ENCODE peak calls at places on chromosomes 5 and 9, in eight cellular contexts. B, P, W, L, H, E, O and I are unnamed samples.

GRCh38 chr9:78906356-78906755 is 609.4 kb downstream of the PSAT1 start:
- DNase-seq in B (no peak), P (no peak), W (no peak), L (no peak), H (no peak), E (no peak), O (no peak), I (no peak)

GRCh38 chr9:134642385-134643181 is 980 bp downstream of the COL5A1 start:
- DNase-seq in B (peak), P (peak), W (peak), L (peak), H (no peak), E (peak), O (peak), I (no peak)

GRCh38 chr5:33843579-33843978 is 48.2 kb downstream of the ADAMTS12 start:
- DNase-seq in B (no peak), P (no peak), W (no peak), L (no peak), H (no peak), E (no peak), O (no peak), I (no peak)

GRCh38 chr5:179314606-179315355 is 30.5 kb downstream of the ADAMTS2 start:
- DNase-seq in B (no peak), P (no peak), W (no peak), L (no peak), H (peak), E (no peak), O (peak), I (no peak)

GRCh38 chr5:145776886-145777285 is 58.3 kb downstream of the PRELID2 start:
- DNase-seq in B (no peak), P (no peak), W (no peak), L (no peak), H (no peak), E (no peak), O (no peak), I (no peak)

GRCh38 chr5:162806195-162806594 is 631.2 kb upstream of the CCNG1 start:
- DNase-seq in B (no peak), P (no peak), W (no peak), L (no peak), H (no peak), E (no peak), O (no peak), I (no peak)

GRCh38 chr5:141338538-141339306 is at the start of gene PCDHGA2:
- DNase-seq in B (no peak), P (no peak), W (no peak), L (no peak), H (no peak), E (peak), O (no peak), I (peak)

GRCh38 chr9:109408759-109409462 is 88.1 kb upstream of the EPB41L4B start:
- DNase-seq in B (no peak), P (no peak), W (no peak), L (no peak), H (no peak), E (no peak), O (no peak), I (no peak)

GRCh38 chr5:40437452-40437861 is 242.3 kb upstream of the PTGER4 start:
- DNase-seq in B (no peak), P (peak), W (no peak), L (peak), H (no peak), E (peak), O (no peak), I (no peak)

GRCh38 chr5:154937186-154937717 is 759 bp downstream of the GEMIN5 start:
- DNase-seq in B (no peak), P (no peak), W (no peak), L (no peak), H (no peak), E (no peak), O (no peak), I (peak)

GRCh38 chr5:115296130-115296997 is at the start of gene CCDC112:
- DNase-seq in B (peak), P (peak), W (peak), L (peak), H (peak), E (peak), O (peak), I (peak)
- TF ChIP-seq POLR2A in B (peak), P (peak), W (no peak), L (peak), H (peak), E (peak), O (no peak), I (peak)

DNA sequence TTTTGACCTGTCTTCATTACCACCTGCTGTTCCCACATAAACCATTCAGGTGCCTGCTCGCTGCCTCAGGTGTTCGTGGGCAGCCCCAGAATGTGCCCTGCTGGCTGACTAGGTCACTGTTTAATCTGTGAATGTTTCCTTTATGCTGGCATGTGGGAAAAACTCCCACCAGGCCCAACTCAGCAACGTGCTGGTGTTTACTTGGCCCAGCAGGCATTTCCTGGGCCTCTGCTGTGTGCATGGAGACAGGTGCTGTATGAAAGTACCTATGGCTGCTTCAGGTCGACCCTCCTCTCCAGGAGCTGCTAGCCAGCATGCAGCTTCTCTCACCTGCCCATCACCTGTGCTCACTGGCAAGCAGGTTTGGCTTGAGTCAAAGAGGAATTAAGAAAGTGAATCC is 65.8 kb downstream of the RAD23B start:
- DNase-seq in B (no peak), P (no peak), W (no peak), L (no peak), H (no peak), E (no peak), O (no peak), I (no peak)
- TF ChIP-seq POLR2A in B (no peak), P (no peak), W (no peak), L (no peak), H (no peak), E (no peak), O (no peak), I (no peak)

GRCh38 chr5:180494060-180494509 is at the start of gene CNOT6:
- DNase-seq in B (peak), P (peak), W (peak), L (peak), H (peak), E (peak), O (peak), I (peak)
- TF ChIP-seq POLR2A in B (no peak), P (peak), W (no peak), L (no peak), H (no peak), E (peak), O (no peak), I (peak)

DNA sequence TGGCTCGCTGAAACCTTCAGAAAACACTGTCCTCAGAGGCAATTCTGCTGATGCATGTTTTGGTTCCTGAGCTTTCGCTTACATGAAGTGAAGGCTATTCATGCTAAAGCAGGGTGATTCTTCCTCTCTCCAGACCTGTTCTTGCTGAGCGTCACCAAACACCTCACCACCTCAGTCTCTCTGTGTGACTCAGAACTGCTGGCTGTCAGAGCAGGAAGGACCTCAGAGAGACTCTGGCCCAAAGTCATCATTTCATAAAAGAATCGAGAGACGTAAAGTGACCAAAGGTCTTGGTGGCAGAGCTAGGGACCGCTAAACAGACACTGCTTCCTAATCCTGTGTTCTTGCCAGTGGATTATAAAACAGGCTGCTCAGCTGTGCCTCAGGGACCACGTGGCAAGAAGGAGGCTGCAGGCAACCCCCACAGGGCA is 73.8 kb downstream of the LHFPL2 start:
- DNase-seq in B (peak), P (no peak), W (no peak), L (no peak), H (no peak), E (no peak), O (no peak), I (no peak)
- TF ChIP-seq POLR2A in B (no peak), P (no peak), W (no peak), L (no peak), H (no peak), E (no peak), O (no peak), I (no peak)

GRCh38 chr5:177356756-177357458 is 817 bp upstream of the RGS14 start:
- DNase-seq in B (no peak), P (no peak), W (no peak), L (no peak), H (no peak), E (no peak), O (no peak), I (no peak)

GRCh38 chr5:177355868-177356168 is 1.9 kb upstream of the RGS14 start:
- DNase-seq in B (no peak), P (no peak), W (no peak), L (no peak), H (no peak), E (no peak), O (no peak), I (no peak)

GRCh38 chr5:177359451-177359851 is 1.7 kb downstream of the RGS14 start:
- DNase-seq in B (no peak), P (no peak), W (no peak), L (no peak), H (no peak), E (no peak), O (no peak), I (no peak)

GRCh38 chr5:177358333-177358939 is 712 bp downstream of the RGS14 start:
- DNase-seq in B (no peak), P (no peak), W (no peak), L (no peak), H (no peak), E (no peak), O (no peak), I (no peak)

DNA sequence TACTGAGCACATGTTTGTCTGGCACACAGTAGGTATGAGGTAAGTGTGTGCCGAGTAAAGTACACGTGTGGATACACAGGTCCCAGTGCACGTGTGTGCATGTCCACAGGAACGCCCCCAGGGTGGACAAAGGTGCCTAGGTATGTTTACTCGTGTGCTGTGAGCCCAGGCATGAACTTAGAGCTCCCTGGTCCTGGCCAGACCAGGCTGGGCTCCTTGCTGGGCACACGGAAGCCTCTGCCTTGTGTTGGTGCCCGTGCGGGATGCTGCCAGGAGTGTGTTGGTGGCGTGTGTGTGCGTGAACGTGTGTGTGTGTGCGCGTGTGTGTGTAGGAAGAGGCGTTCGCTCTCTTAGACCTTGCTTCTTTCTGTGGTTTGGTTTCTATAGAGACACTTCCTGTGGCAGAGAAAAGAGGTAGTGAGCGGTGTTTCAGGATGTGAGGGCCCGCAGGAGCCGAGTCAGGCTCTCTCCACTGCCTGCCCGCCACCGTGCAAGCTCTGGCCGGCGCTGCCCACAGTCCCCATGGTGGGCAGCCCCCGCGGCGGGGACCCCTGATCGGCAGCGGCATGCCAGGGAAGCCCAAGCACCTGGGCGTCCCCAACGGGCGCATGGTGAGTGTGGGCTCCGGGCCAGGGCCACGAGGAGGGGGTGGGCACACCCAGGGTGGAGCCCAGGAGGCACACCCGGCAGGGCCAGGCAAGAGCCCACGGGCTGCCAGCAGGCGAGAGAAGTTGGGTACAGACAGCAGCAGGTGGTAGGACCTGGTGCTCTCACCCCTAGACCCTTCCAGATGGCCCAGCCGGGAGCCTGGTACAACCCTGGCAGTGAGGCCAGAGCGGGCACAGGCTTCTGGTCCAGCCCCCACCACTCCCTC is at the start of gene RGS14:
- DNase-seq in B (peak), P (peak), W (peak), L (peak), H (peak), E (no peak), O (no peak), I (peak)
- TF ChIP-seq POLR2A in B (no peak), P (peak), W (no peak), L (peak), H (no peak), E (no peak), O (no peak), I (peak)

GRCh38 chr5:177491983-177492746 is 5.2 kb downstream of the PDLIM7 start:
- DNase-seq in B (no peak), P (no peak), W (no peak), L (no peak), H (no peak), E (no peak), O (no peak), I (no peak)
- TF ChIP-seq POLR2A in B (no peak), P (no peak), W (no peak), L (no peak), H (no peak), E (no peak), O (no peak), I (no peak)

DNA sequence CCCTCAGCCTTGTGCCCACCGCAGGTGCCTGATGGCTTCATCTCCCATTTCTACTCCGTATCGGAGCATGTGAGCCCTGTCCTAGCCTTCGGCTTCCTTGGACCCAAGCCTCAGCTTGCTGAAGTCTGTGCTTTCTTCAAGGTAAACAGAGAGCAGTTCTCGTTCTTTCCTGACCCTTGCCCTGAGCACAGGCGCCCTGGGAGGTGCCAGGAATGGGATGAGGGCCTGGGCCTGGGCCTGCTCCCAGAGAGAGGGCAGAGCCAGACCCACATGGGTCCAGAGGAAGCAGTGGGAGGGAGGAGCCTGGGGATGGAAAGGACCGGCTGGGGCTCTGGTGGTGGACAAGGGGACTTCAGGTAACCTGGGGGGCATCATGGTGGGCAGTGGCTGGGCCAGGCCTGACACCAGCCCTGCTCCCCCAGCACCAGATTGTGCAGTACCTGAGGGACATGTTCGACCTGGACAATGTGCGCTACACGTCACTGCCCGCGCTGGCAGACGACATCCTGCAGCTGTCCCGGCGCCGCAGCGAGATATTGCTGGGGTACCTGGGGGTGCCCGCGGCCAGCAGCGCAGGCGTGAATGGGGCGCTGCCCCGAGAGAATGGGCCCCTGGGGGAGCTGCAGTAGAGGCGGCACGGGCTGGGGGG is 11.0 kb upstream of the DOLPP1 start:
- DNase-seq in B (peak), P (no peak), W (no peak), L (no peak), H (no peak), E (no peak), O (no peak), I (peak)
- TF ChIP-seq POLR2A in B (no peak), P (no peak), W (no peak), L (no peak), H (no peak), E (no peak), O (no peak), I (peak)

GRCh38 chr5:66929995-66930394 is 266.6 kb downstream of the CD180 start:
- DNase-seq in B (no peak), P (no peak), W (no peak), L (no peak), H (no peak), E (no peak), O (no peak), I (no peak)
- TF ChIP-seq POLR2A in B (no peak), P (no peak), W (no peak), L (no peak), H (no peak), E (no peak), O (no peak), I (no peak)